ENCODE peak calls at places on chromosomes 13 and 19, in nine cellular contexts. G is breast epithelium, F is HCT116, Z is H1, Q is HL-60, S is stomach, R is suprapubic skin, W is transverse colon, P is GM23338. N is an unnamed sample. For H3K27me3, the result is how much of the 10 kb centered on the place peaks cover.

GRCh38 chr13:57030671-57031070 is 110.0 kb upstream of the PRR20A start:
- DNase-seq in S (no peak), F (no peak), R (no peak), Z (no peak), Q (no peak), W (no peak), P (peak), G (no peak), N (no peak)

GRCh38 chr19:3324405-3324856 is 42.0 kb upstream of the NFIC start:
- DNase-seq in R (no peak), Q (peak), G (no peak), S (peak), W (peak), P (peak), F (peak), Z (peak), N (no peak)

GRCh38 chr13:21549633-21550032 is 54.3 kb downstream of the MICU2 start:
- DNase-seq in W (no peak), Z (no peak), Q (no peak), P (no peak), G (no peak), S (no peak), R (no peak), F (no peak), N (no peak)

GRCh38 chr13:38863536-38863935 is 127.1 kb downstream of the STOML3 start:
- DNase-seq in W (no peak), S (no peak), P (no peak), Z (no peak), R (no peak), G (no peak), Q (no peak), F (no peak), N (no peak)

GRCh38 chr13:36680918-36681317 is 7.1 kb downstream of the SERTM1 start:
- DNase-seq in Z (no peak), P (no peak), W (no peak), G (no peak), R (no peak), F (no peak), Q (no peak), S (no peak), N (no peak)

GRCh38 chr19:52963229-52963760 is 614 bp upstream of the ZNF816 start:
- DNase-seq in F (no peak), G (no peak), Q (no peak), Z (peak), W (peak), R (peak), S (no peak), P (peak), N (no peak)

GRCh38 chr13:97258801-97259200 is 36.7 kb downstream of the MBNL2 start:
- DNase-seq in S (no peak), F (no peak), W (no peak), Q (no peak), Z (peak), P (no peak), G (no peak), R (no peak), N (no peak)

GRCh38 chr13:20353973-20354372 is 121.9 kb upstream of the GJB6 start:
- DNase-seq in G (no peak), R (no peak), Q (peak), S (no peak), P (no peak), F (no peak), W (no peak), Z (no peak), N (no peak)

GRCh38 chr19:16949496-16950023 is 60.8 kb downstream of the F2RL3 start:
- DNase-seq in Q (no peak), Z (no peak), R (peak), G (no peak), S (no peak), F (no peak), P (no peak), W (no peak), N (no peak)

GRCh38 chr13:39765801-39766463 is 110.5 kb downstream of the COG6 start:
- DNase-seq in G (peak), P (peak), Q (no peak), W (peak), S (peak), F (no peak), Z (no peak), R (no peak), N (no peak)

GRCh38 chr13:41352935-41353801 is 42.1 kb downstream of the NAA16 start:
- DNase-seq in S (no peak), R (no peak), Z (no peak), W (no peak), Q (no peak), F (peak), P (peak), G (no peak), N (no peak)

GRCh38 chr19:15463865-15464371 is 426 bp downstream of the RASAL3 start:
- DNase-seq in G (no peak), S (peak), P (peak), Z (no peak), Q (peak), R (no peak), W (peak), F (no peak), N (no peak)

GRCh38 chr13:37475151-37475550 is 123.4 kb downstream of the POSTN start:
- DNase-seq in P (peak), Z (no peak), F (no peak), R (no peak), W (no peak), G (no peak), Q (no peak), S (no peak), N (no peak)

GRCh38 chr13:35927554-35927953 is 203.6 kb downstream of the DCLK1 start:
- DNase-seq in W (no peak), F (no peak), Z (no peak), R (no peak), P (no peak), G (no peak), S (no peak), Q (no peak), N (no peak)

GRCh38 chr13:97810152-97810551 is 143.3 kb upstream of the IPO5 start:
- DNase-seq in Z (no peak), F (peak), G (no peak), P (peak), W (no peak), S (no peak), Q (no peak), R (no peak), N (no peak)

GRCh38 chr13:30371649-30372265 is 50.5 kb upstream of the UBE2L5 start:
- DNase-seq in Q (peak), F (peak), G (no peak), S (peak), W (peak), R (no peak), P (no peak), Z (no peak), N (no peak)

GRCh38 chr13:99371956-99372355 is 64.8 kb upstream of the GPR183 start:
- DNase-seq in F (no peak), Q (no peak), P (no peak), G (no peak), S (no peak), Z (no peak), W (no peak), R (peak), N (no peak)

GRCh38 chr19:45340232-45340898 is at the start of gene KLC3:
- DNase-seq in S (peak), F (peak), Z (peak), R (no peak), P (peak), W (peak), G (no peak), Q (no peak), N (no peak)

GRCh38 chr13:92260363-92260762 is 861.9 kb downstream of the GPC5 start:
- DNase-seq in S (no peak), P (peak), Q (no peak), Z (no peak), R (no peak), F (no peak), W (no peak), G (no peak), N (no peak)

GRCh38 chr13:110665491-110666254 is 40.2 kb downstream of the CARS2 start:
- DNase-seq in P (no peak), R (no peak), Z (no peak), G (no peak), W (no peak), Q (no peak), F (no peak), S (no peak), N (no peak)

GRCh38 chr19:10544242-10544752 is 593 bp downstream of the ATG4D start:
- DNase-seq in P (peak), R (no peak), F (no peak), Z (no peak), W (peak), G (no peak), Q (no peak), S (peak), N (no peak)

GRCh38 chr19:3625996-3626472 is 556 bp downstream of the CACTIN start:
- DNase-seq in G (no peak), W (no peak), S (no peak), Q (no peak), Z (no peak), R (no peak), F (no peak), P (no peak), N (no peak)

GRCh38 chr13:41317243-41317642 is 6.2 kb downstream of the NAA16 start:
- DNase-seq in P (no peak), F (no peak), S (no peak), Q (no peak), R (no peak), G (no peak), Z (no peak), W (no peak), N (no peak)

DNA sequence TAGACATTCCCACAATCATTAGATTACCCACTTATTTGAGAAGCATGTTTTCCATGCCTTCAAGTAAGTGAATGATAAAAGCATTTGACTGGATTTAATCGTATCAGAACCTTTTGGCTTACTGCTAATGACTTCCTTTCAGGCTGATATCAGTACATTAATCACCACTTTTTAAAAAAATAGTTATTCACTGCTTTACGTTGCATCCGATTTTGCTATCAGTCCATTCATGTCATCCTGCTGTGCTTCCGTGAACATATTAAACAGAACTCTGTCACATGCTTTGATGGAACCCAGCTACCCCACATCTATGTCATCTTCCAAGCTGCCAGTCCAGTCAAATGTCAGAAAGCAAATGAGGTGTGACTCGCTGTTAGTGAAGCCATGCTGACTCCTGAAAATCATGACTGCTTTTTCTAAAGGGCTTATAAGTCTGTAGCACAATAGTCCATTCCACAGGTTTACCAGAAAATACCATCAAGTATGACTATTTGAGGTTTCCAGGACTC is 440.9 kb downstream of the IRS2 start:
- DNase-seq in Z (no peak), P (no peak), S (no peak), Q (no peak), W (no peak), R (no peak), F (no peak), G (no peak), N (no peak)
- TF ChIP-seq POLR2AphosphoS5 in Z (no peak), P (no peak), S (no peak), Q (no peak), W (no peak), R (no peak), F (no peak), G (no peak), N (no peak)

DNA sequence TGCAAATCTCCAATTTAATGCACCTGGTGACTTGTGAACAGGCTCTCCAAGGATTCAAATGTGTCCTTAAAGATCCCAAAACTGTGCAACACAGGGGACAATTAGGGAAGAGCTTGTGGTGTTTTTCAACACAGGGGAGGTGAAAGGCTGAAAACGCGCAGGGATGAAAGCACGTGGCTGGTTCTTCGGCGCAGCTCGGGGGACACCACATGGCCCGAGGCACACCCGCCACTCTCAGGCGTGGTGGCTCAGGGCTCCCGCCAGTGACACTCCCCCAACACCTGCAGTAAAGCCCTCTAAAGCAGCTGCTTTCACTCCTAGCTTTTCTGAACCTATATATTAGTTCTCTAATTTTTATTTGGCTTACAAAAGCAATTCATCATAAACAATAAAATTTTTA is 91.9 kb downstream of the SPACA7 start:
- DNase-seq in S (no peak), G (no peak), W (no peak), Z (no peak), P (no peak), F (no peak), Q (no peak), R (no peak), N (no peak)
- H3K27me3 ChIP-seq in S (under half), G (under half), W (under half), Z (under half), P (under half), F (under half), Q (under half), R (under half), N (under half)

GRCh38 chr13:108624108-108624507 is 5.3 kb upstream of the MYO16 start:
- DNase-seq in P (no peak), Q (no peak), R (no peak), F (no peak), S (no peak), Z (no peak), G (no peak), W (no peak), N (no peak)
- TF ChIP-seq CTCF in P (no peak), Q (no peak), R (no peak), F (no peak), S (no peak), Z (no peak), G (no peak), W (no peak), N (no peak)

GRCh38 chr13:43838909-43839308 is 40.6 kb downstream of the CCDC122 start:
- DNase-seq in Z (no peak), F (no peak), Q (no peak), P (no peak), G (no peak), R (no peak), S (no peak), W (no peak), N (no peak)
- TF ChIP-seq POLR2AphosphoS5 in Z (no peak), F (no peak), Q (no peak), P (no peak), G (no peak), R (no peak), S (no peak), W (no peak), N (no peak)

DNA sequence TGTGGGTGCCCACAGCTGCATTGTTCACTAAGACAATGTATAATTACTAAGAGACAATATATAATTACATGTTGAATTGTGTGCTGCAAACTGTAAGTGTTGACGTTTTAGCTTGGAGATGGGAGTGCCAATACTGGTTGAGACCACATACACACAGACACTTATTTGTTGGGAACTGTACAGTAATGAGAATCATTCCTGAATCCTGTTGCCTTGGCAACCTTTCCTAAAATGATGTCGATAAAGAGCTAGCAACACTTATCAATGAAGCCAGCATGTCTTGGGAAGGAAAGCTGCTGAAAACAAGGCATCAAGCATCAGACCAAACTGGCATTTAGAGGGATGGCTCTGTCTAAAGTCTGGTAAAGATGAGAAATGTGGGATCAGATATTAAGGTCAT is 51.3 kb downstream of the PCDH8 start:
- DNase-seq in P (no peak), F (no peak), Q (no peak), S (no peak), R (no peak), Z (no peak), W (no peak), G (no peak), N (no peak)
- H3K27me3 ChIP-seq in P (under half), F (under half), Q (under half), S (under half), R (under half), Z (under half), W (under half), G (under half), N (under half)

N was measured in esophagus muscularis mucosa.